ENCODE peak calls at places on chromosomes 3 and 15, in seven cellular contexts. One of them, this sample, is unnamed.
A peak's percentile ranks its signal among the peaks of the same experiment; 100 is the strongest.

GRCh38 chr15:29874977-29875376 is 52.7 kb upstream of the TJP1 start:
- DNase-seq in SJSA1: no peak
- DNase-seq in OCI-LY7: no peak
- DNase-seq in body of pancreas: no peak
- DNase-seq in neuronal stem cell: no peak
- DNase-seq in fibroblast of lung: no peak
- DNase-seq in PC-3: no peak
- DNase-seq in this sample: no peak

GRCh38 chr15:55770261-55770660 is 27.3 kb upstream of the PRTG start:
- DNase-seq in body of pancreas: no peak
- DNase-seq in fibroblast of lung: no peak
- DNase-seq in neuronal stem cell: no peak
- DNase-seq in SJSA1: no peak
- DNase-seq in OCI-LY7: no peak
- DNase-seq in PC-3: no peak
- DNase-seq in this sample: no peak

GRCh38 chr3:130925628-130926027 is 31.7 kb downstream of the ATP2C1 start:
- DNase-seq in fibroblast of lung: peak; percentile 39
- DNase-seq in OCI-LY7: peak; percentile 46
- DNase-seq in PC-3: no peak
- DNase-seq in body of pancreas: no peak
- DNase-seq in neuronal stem cell: no peak
- DNase-seq in SJSA1: peak; percentile 77
- DNase-seq in this sample: peak; percentile 20

GRCh38 chr3:166661621-166662020 is 718.5 kb downstream of the ZBBX start:
- DNase-seq in SJSA1: no peak
- DNase-seq in PC-3: no peak
- DNase-seq in OCI-LY7: peak; percentile 52
- DNase-seq in body of pancreas: no peak
- DNase-seq in fibroblast of lung: no peak
- DNase-seq in neuronal stem cell: no peak
- DNase-seq in this sample: no peak

GRCh38 chr3:114406286-114406685 is 112.5 kb downstream of the TIGIT start:
- DNase-seq in body of pancreas: no peak
- DNase-seq in fibroblast of lung: no peak
- DNase-seq in neuronal stem cell: no peak
- DNase-seq in SJSA1: no peak
- DNase-seq in PC-3: no peak
- DNase-seq in OCI-LY7: no peak
- DNase-seq in this sample: no peak

GRCh38 chr3:157438371-157438735 is 1.7 kb downstream of the PTX3 start:
- DNase-seq in fibroblast of lung: peak; percentile 25
- DNase-seq in PC-3: peak; percentile 21
- DNase-seq in SJSA1: no peak
- DNase-seq in OCI-LY7: no peak
- DNase-seq in neuronal stem cell: peak; percentile 59
- DNase-seq in body of pancreas: no peak
- DNase-seq in this sample: no peak

GRCh38 chr3:149494759-149495580 is 20.5 kb downstream of the TM4SF4 start:
- DNase-seq in neuronal stem cell: no peak
- DNase-seq in fibroblast of lung: peak; percentile 60
- DNase-seq in SJSA1: no peak
- DNase-seq in body of pancreas: no peak
- DNase-seq in OCI-LY7: no peak
- DNase-seq in PC-3: peak; percentile 66
- DNase-seq in this sample: no peak

GRCh38 chr3:106560451-106560966 is 691.7 kb upstream of the CBLB start:
- DNase-seq in OCI-LY7: no peak
- DNase-seq in neuronal stem cell: no peak
- DNase-seq in body of pancreas: no peak
- DNase-seq in fibroblast of lung: peak; percentile 87
- DNase-seq in PC-3: peak; percentile 74
- DNase-seq in SJSA1: peak; percentile 82
- DNase-seq in this sample: no peak

GRCh38 chr3:177598110-177598833 is 401.0 kb upstream of the TBL1XR1 start:
- DNase-seq in neuronal stem cell: no peak
- DNase-seq in OCI-LY7: no peak
- DNase-seq in body of pancreas: no peak
- DNase-seq in PC-3: no peak
- DNase-seq in fibroblast of lung: peak; percentile 76
- DNase-seq in SJSA1: no peak
- DNase-seq in this sample: no peak

GRCh38 chr15:68208641-68209240 is 3.6 kb upstream of the CALML4 start:
- DNase-seq in fibroblast of lung: no peak
- DNase-seq in OCI-LY7: peak; percentile 69
- DNase-seq in neuronal stem cell: no peak
- DNase-seq in SJSA1: no peak
- DNase-seq in PC-3: no peak
- DNase-seq in body of pancreas: no peak
- DNase-seq in this sample: no peak

GRCh38 chr15:101723161-101723873 is 956 bp downstream of the TARS3 start:
- DNase-seq in SJSA1: peak; percentile 69
- DNase-seq in neuronal stem cell: no peak
- DNase-seq in PC-3: peak; percentile 5
- DNase-seq in body of pancreas: no peak
- DNase-seq in fibroblast of lung: peak; percentile 50
- DNase-seq in OCI-LY7: peak; percentile 78
- DNase-seq in this sample: no peak

GRCh38 chr15:68417897-68418296 is 14.1 kb downstream of the ITGA11 start:
- DNase-seq in fibroblast of lung: peak; percentile 72
- DNase-seq in neuronal stem cell: no peak
- DNase-seq in body of pancreas: no peak
- DNase-seq in SJSA1: no peak
- DNase-seq in PC-3: no peak
- DNase-seq in OCI-LY7: no peak
- DNase-seq in this sample: no peak

GRCh38 chr3:152257246-152258074 is 11.3 kb upstream of the MBNL1 start:
- DNase-seq in OCI-LY7: peak; percentile 77
- DNase-seq in body of pancreas: no peak
- DNase-seq in PC-3: no peak
- DNase-seq in SJSA1: no peak
- DNase-seq in neuronal stem cell: no peak
- DNase-seq in fibroblast of lung: peak; percentile 55
- DNase-seq in this sample: no peak

GRCh38 chr3:105672996-105673395 is 195.8 kb downstream of the CBLB start:
- DNase-seq in SJSA1: no peak
- DNase-seq in fibroblast of lung: no peak
- DNase-seq in PC-3: no peak
- DNase-seq in OCI-LY7: no peak
- DNase-seq in neuronal stem cell: no peak
- DNase-seq in body of pancreas: no peak
- DNase-seq in this sample: no peak

GRCh38 chr3:56957520-56957919 is 102.9 kb upstream of the SPATA12 start:
- DNase-seq in neuronal stem cell: no peak
- DNase-seq in OCI-LY7: no peak
- DNase-seq in fibroblast of lung: no peak
- DNase-seq in PC-3: no peak
- DNase-seq in SJSA1: no peak
- DNase-seq in body of pancreas: no peak
- DNase-seq in this sample: no peak

GRCh38 chr3:140251678-140252077 is 316.7 kb downstream of the CLSTN2 start:
- DNase-seq in neuronal stem cell: peak; percentile 33
- DNase-seq in PC-3: no peak
- DNase-seq in OCI-LY7: no peak
- DNase-seq in fibroblast of lung: no peak
- DNase-seq in body of pancreas: no peak
- DNase-seq in SJSA1: no peak
- DNase-seq in this sample: no peak

GRCh38 chr3:94106268-94106667 is 43.4 kb downstream of the NSUN3 start:
- DNase-seq in neuronal stem cell: no peak
- DNase-seq in PC-3: no peak
- DNase-seq in OCI-LY7: no peak
- DNase-seq in body of pancreas: no peak
- DNase-seq in SJSA1: no peak
- DNase-seq in fibroblast of lung: no peak
- DNase-seq in this sample: no peak

GRCh38 chr3:112482675-112483074 is 16.6 kb downstream of the BTLA start:
- DNase-seq in fibroblast of lung: no peak
- DNase-seq in PC-3: no peak
- DNase-seq in body of pancreas: no peak
- DNase-seq in SJSA1: no peak
- DNase-seq in OCI-LY7: no peak
- DNase-seq in neuronal stem cell: no peak
- DNase-seq in this sample: no peak

GRCh38 chr3:139928708-139929505 is 6.1 kb upstream of the CLSTN2 start:
- DNase-seq in PC-3: no peak
- DNase-seq in OCI-LY7: no peak
- DNase-seq in body of pancreas: no peak
- DNase-seq in fibroblast of lung: peak; percentile 73
- DNase-seq in neuronal stem cell: no peak
- DNase-seq in SJSA1: no peak
- DNase-seq in this sample: no peak

GRCh38 chr3:118146658-118147375 is 887.8 kb downstream of the IGSF11 start:
- DNase-seq in fibroblast of lung: no peak
- DNase-seq in OCI-LY7: no peak
- DNase-seq in neuronal stem cell: no peak
- DNase-seq in SJSA1: no peak
- DNase-seq in PC-3: no peak
- DNase-seq in body of pancreas: no peak
- DNase-seq in this sample: no peak

GRCh38 chr15:64656508-64656907 is 118.9 kb downstream of the RBPMS2 start:
- DNase-seq in body of pancreas: no peak
- DNase-seq in PC-3: no peak
- DNase-seq in SJSA1: no peak
- DNase-seq in OCI-LY7: no peak
- DNase-seq in neuronal stem cell: no peak
- DNase-seq in fibroblast of lung: no peak
- DNase-seq in this sample: no peak

DNA sequence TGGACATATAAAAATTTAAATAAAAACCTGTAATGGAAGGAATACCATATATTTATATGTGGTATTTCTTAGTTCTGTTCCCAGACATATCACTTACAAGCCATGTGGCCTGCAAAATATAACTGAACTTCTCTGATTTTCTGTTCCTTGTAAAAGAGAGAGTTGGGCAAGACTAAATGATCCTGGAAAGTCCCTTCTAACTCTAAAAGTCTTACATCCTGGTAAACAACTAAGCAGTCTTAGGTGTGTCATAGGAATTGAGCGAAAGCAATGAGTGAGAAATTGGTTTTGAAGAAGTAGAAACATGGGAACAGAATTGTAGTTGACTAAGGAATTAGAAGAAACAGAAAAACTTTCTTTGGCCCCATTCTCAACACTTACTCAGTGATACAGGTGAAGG is 25.3 kb upstream of the IL20RB start:
- DNase-seq in body of pancreas: no peak
- DNase-seq in neuronal stem cell: no peak
- DNase-seq in OCI-LY7: no peak
- DNase-seq in fibroblast of lung: no peak
- DNase-seq in SJSA1: no peak
- DNase-seq in PC-3: no peak
- DNase-seq in this sample: no peak
- H3K4me3 ChIP-seq in body of pancreas: no peak overlapping the region
- H3K4me3 ChIP-seq in neuronal stem cell: no peak overlapping the region
- H3K4me3 ChIP-seq in OCI-LY7: no peak overlapping the region
- H3K4me3 ChIP-seq in fibroblast of lung: no peak overlapping the region
- H3K4me3 ChIP-seq in SJSA1: no peak overlapping the region
- H3K4me3 ChIP-seq in PC-3: no peak overlapping the region
- H3K4me3 ChIP-seq in this sample: no peak overlapping the region

DNA sequence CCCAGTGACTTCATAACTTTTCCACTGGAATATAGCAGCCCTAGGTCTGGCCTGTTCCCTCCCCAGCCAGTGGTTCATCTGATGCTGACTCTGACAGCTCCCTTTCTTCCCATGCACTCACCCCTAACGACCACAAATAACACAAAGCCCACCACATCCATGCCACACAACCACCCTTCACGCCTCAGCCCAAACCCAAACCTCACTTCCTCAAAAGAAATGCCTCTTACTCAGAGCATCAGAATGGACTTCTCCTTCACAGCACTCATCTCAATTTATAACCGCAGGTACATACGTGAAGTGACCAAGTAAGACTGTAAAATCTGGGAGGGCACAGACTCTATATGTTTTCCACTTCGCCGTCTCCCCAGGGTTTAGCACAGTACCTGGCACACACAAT is 1.1 kb downstream of the RBSN start:
- DNase-seq in body of pancreas: no peak
- DNase-seq in fibroblast of lung: peak; percentile 64
- DNase-seq in neuronal stem cell: no peak
- DNase-seq in OCI-LY7: peak; percentile 59
- DNase-seq in SJSA1: peak; percentile 20
- DNase-seq in PC-3: peak; percentile 40
- DNase-seq in this sample: no peak
- H3K27ac ChIP-seq in body of pancreas: no peak overlapping the region
- H3K27ac ChIP-seq in fibroblast of lung: peak overlapping the region; percentile 95
- H3K27ac ChIP-seq in neuronal stem cell: no peak overlapping the region
- H3K27ac ChIP-seq in OCI-LY7: peak overlapping the region; percentile 39
- H3K27ac ChIP-seq in SJSA1: no peak overlapping the region
- H3K27ac ChIP-seq in PC-3: no peak overlapping the region
- H3K27ac ChIP-seq in this sample: no peak overlapping the region

GRCh38 chr3:194285024-194285858 is 65.9 kb downstream of the CPN2 start:
- DNase-seq in neuronal stem cell: no peak
- DNase-seq in OCI-LY7: no peak
- DNase-seq in body of pancreas: no peak
- DNase-seq in PC-3: peak; percentile 72
- DNase-seq in fibroblast of lung: peak; percentile 87
- DNase-seq in SJSA1: no peak
- DNase-seq in this sample: no peak

GRCh38 chr3:194286747-194287146 is 64.4 kb downstream of the CPN2 start:
- DNase-seq in PC-3: no peak
- DNase-seq in SJSA1: no peak
- DNase-seq in OCI-LY7: no peak
- DNase-seq in fibroblast of lung: no peak
- DNase-seq in body of pancreas: no peak
- DNase-seq in neuronal stem cell: peak; percentile 90
- DNase-seq in this sample: no peak

GRCh38 chr3:194287392-194287791 is 63.7 kb downstream of the CPN2 start:
- DNase-seq in OCI-LY7: no peak
- DNase-seq in neuronal stem cell: no peak
- DNase-seq in fibroblast of lung: no peak
- DNase-seq in body of pancreas: no peak
- DNase-seq in SJSA1: no peak
- DNase-seq in PC-3: no peak
- DNase-seq in this sample: no peak

GRCh38 chr3:194284351-194284750 is 66.8 kb downstream of the CPN2 start:
- DNase-seq in body of pancreas: no peak
- DNase-seq in OCI-LY7: no peak
- DNase-seq in SJSA1: no peak
- DNase-seq in neuronal stem cell: no peak
- DNase-seq in fibroblast of lung: no peak
- DNase-seq in PC-3: no peak
- DNase-seq in this sample: no peak

DNA sequence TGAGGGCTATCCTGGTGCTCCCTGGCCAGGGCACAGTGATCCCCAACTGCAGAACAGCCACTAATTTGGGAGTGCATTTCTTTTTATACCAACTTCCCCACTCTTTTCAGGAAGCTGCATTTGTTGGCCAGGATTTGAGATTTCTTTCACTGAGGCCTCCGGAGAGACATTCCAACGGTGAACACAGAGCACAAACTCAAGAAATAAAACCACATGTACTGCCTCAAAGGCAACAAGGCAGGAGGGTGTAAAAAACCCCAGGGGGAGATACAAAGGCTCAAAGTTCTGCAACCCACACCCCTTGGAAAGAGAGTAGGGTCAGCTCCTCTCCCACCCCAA is 65.3 kb downstream of the CPN2 start:
- DNase-seq in body of pancreas: no peak
- DNase-seq in SJSA1: no peak
- DNase-seq in OCI-LY7: no peak
- DNase-seq in fibroblast of lung: peak; percentile 56
- DNase-seq in neuronal stem cell: no peak
- DNase-seq in PC-3: no peak
- DNase-seq in this sample: no peak
- H3K4me3 ChIP-seq in body of pancreas: no peak overlapping the region
- H3K4me3 ChIP-seq in SJSA1: no peak overlapping the region
- H3K4me3 ChIP-seq in OCI-LY7: no peak overlapping the region
- H3K4me3 ChIP-seq in fibroblast of lung: no peak overlapping the region
- H3K4me3 ChIP-seq in neuronal stem cell: no peak overlapping the region
- H3K4me3 ChIP-seq in PC-3: no peak overlapping the region
- H3K4me3 ChIP-seq in this sample: no peak overlapping the region

GRCh38 chr15:40749151-40749630 is 5.9 kb downstream of the RMDN3 start:
- DNase-seq in SJSA1: no peak
- DNase-seq in neuronal stem cell: no peak
- DNase-seq in PC-3: no peak
- DNase-seq in OCI-LY7: no peak
- DNase-seq in fibroblast of lung: no peak
- DNase-seq in body of pancreas: no peak
- DNase-seq in this sample: no peak
- H3K27ac ChIP-seq in SJSA1: no peak overlapping the region
- H3K27ac ChIP-seq in neuronal stem cell: no peak overlapping the region
- H3K27ac ChIP-seq in PC-3: no peak overlapping the region
- H3K27ac ChIP-seq in OCI-LY7: no peak overlapping the region
- H3K27ac ChIP-seq in fibroblast of lung: no peak overlapping the region
- H3K27ac ChIP-seq in body of pancreas: no peak overlapping the region
- H3K27ac ChIP-seq in this sample: no peak overlapping the region